ENCODE peak calls at places on chromosomes 2 and 18, in nine cellular contexts. O, U, N, K, P, Y, F, S and I are unnamed samples.

GRCh38 chr2:88600038-88600465 is 27.2 kb downstream of the EIF2AK3 start:
- DNase-seq in Y (peak; percentile 75), S (peak; percentile 66), U (peak; percentile 32), P (peak; percentile 35), O (peak; percentile 97), N (peak; percentile 69), K (no peak), F (peak; percentile 90), I (peak; percentile 96)

GRCh38 chr2:22946553-22946952 is 438.4 kb upstream of the KLHL29 start:
- DNase-seq in Y (no peak), S (no peak), K (no peak), N (no peak), F (no peak), O (no peak), P (no peak), U (no peak), I (no peak)

GRCh38 chr2:172623249-172623965 is 67.5 kb downstream of the PDK1 start:
- DNase-seq in Y (peak; percentile 52), P (no peak), F (no peak), K (no peak), N (no peak), O (peak; percentile 24), S (no peak), U (no peak), I (no peak)

GRCh38 chr2:230896346-230897115 is 28.5 kb downstream of the GPR55 start:
- DNase-seq in N (no peak), U (peak; percentile 26), F (no peak), Y (no peak), S (no peak), P (peak; percentile 2), K (no peak), O (no peak), I (no peak)

GRCh38 chr2:64606495-64607363 is 47.0 kb downstream of the SERTAD2 start:
- DNase-seq in F (no peak), O (no peak), K (no peak), N (no peak), S (peak; percentile 85), P (peak; percentile 87), Y (peak; percentile 93), U (peak; percentile 83), I (peak; percentile 88)

GRCh38 chr18:77271720-77272481 is 22.3 kb downstream of the GALR1 start:
- DNase-seq in F (no peak), U (no peak), Y (peak; percentile 60), P (no peak), K (no peak), S (no peak), O (no peak), N (no peak), I (no peak)

GRCh38 chr2:154696771-154697170 is 1.7 kb upstream of the KCNJ3 start:
- DNase-seq in O (no peak), N (no peak), K (no peak), S (no peak), U (no peak), Y (no peak), P (no peak), F (no peak), I (no peak)

GRCh38 chr2:230668184-230668938 is 44.3 kb upstream of the CAB39 start:
- DNase-seq in K (peak; percentile 16), Y (no peak), O (no peak), N (no peak), U (no peak), S (peak; percentile 59), F (no peak), P (peak; percentile 63), I (peak; percentile 16)

GRCh38 chr2:6924918-6925194 is 7.6 kb downstream of the RNF144A start:
- DNase-seq in K (no peak), Y (no peak), U (no peak), O (no peak), N (no peak), F (no peak), P (no peak), S (no peak), I (no peak)

GRCh38 chr18:29250843-29251242 is 1073.9 kb upstream of the CDH2 start:
- DNase-seq in N (no peak), K (no peak), Y (no peak), O (no peak), P (no peak), F (no peak), U (no peak), S (no peak), I (no peak)